ENCODE peak calls at places on chromosomes 12 and 14, in six cellular contexts. One of them, this sample, is unnamed.

GRCh38 chr14:100524933-100525243 is 62.3 kb downstream of the BEGAIN start:
- DNase-seq in H9: peak; percentile 57
- DNase-seq in ovary: peak; percentile 54
- DNase-seq in lower leg skin: peak; percentile 80
- DNase-seq in A549: peak; percentile 41
- DNase-seq in right atrium auricular region: peak; percentile 44
- DNase-seq in this sample: no peak

GRCh38 chr14:35400707-35401421 is 3.7 kb downstream of the NFKBIA start:
- DNase-seq in H9: no peak
- DNase-seq in ovary: no peak
- DNase-seq in lower leg skin: no peak
- DNase-seq in A549: no peak
- DNase-seq in right atrium auricular region: no peak
- DNase-seq in this sample: no peak

GRCh38 chr12:74426091-74426490 is 111.5 kb upstream of the ATXN7L3B start:
- DNase-seq in H9: no peak
- DNase-seq in ovary: no peak
- DNase-seq in lower leg skin: no peak
- DNase-seq in A549: no peak
- DNase-seq in right atrium auricular region: no peak
- DNase-seq in this sample: no peak

GRCh38 chr14:105045710-105046326 is 19.4 kb downstream of the GPR132 start:
- DNase-seq in H9: peak; percentile 89
- DNase-seq in ovary: peak; percentile 92
- DNase-seq in lower leg skin: peak; percentile 98
- DNase-seq in A549: peak; percentile 91
- DNase-seq in right atrium auricular region: peak; percentile 89
- DNase-seq in this sample: peak; percentile 97

GRCh38 chr14:96263347-96264199 is 7.6 kb downstream of the BDKRB1 start:
- DNase-seq in H9: no peak
- DNase-seq in ovary: no peak
- DNase-seq in lower leg skin: peak; percentile 72
- DNase-seq in A549: no peak
- DNase-seq in right atrium auricular region: no peak
- DNase-seq in this sample: no peak

GRCh38 chr12:27133022-27133590 is 50.7 kb upstream of the C12orf71 start:
- DNase-seq in H9: no peak
- DNase-seq in ovary: no peak
- DNase-seq in lower leg skin: no peak
- DNase-seq in A549: no peak
- DNase-seq in right atrium auricular region: no peak
- DNase-seq in this sample: no peak

GRCh38 chr12:47903927-47904646 is 707 bp downstream of the VDR start:
- DNase-seq in H9: peak; percentile 53
- DNase-seq in ovary: no peak
- DNase-seq in lower leg skin: peak; percentile 92
- DNase-seq in A549: peak; percentile 38
- DNase-seq in right atrium auricular region: peak; percentile 76
- DNase-seq in this sample: no peak

GRCh38 chr14:102695172-102695569 is 82.1 kb upstream of the TRAF3 start:
- DNase-seq in H9: no peak
- DNase-seq in ovary: no peak
- DNase-seq in lower leg skin: no peak
- DNase-seq in A549: no peak
- DNase-seq in right atrium auricular region: no peak
- DNase-seq in this sample: no peak

GRCh38 chr14:85596562-85596961 is 66.6 kb downstream of the FLRT2 start:
- DNase-seq in H9: no peak
- DNase-seq in ovary: no peak
- DNase-seq in lower leg skin: no peak
- DNase-seq in A549: no peak
- DNase-seq in right atrium auricular region: no peak
- DNase-seq in this sample: no peak

GRCh38 chr12:51593539-51593938 is 2.5 kb downstream of the SCN8A start:
- DNase-seq in H9: no peak
- DNase-seq in ovary: no peak
- DNase-seq in lower leg skin: no peak
- DNase-seq in A549: no peak
- DNase-seq in right atrium auricular region: no peak
- DNase-seq in this sample: no peak

GRCh38 chr14:72634910-72635647 is 258.8 kb downstream of the DPF3 start:
- DNase-seq in H9: no peak
- DNase-seq in ovary: no peak
- DNase-seq in lower leg skin: peak; percentile 14
- DNase-seq in A549: no peak
- DNase-seq in right atrium auricular region: no peak
- DNase-seq in this sample: peak; percentile 32

GRCh38 chr14:26595922-26596721 is 1.7 kb downstream of the NOVA1 start:
- DNase-seq in H9: no peak
- DNase-seq in ovary: no peak
- DNase-seq in lower leg skin: no peak
- DNase-seq in A549: no peak
- DNase-seq in right atrium auricular region: no peak
- DNase-seq in this sample: no peak

GRCh38 chr14:102317564-102318248 is 1.8 kb upstream of the ZNF839 start:
- DNase-seq in H9: no peak
- DNase-seq in ovary: no peak
- DNase-seq in lower leg skin: no peak
- DNase-seq in A549: no peak
- DNase-seq in right atrium auricular region: no peak
- DNase-seq in this sample: no peak

GRCh38 chr12:69161835-69162234 is 77.5 kb upstream of the CPSF6 start:
- DNase-seq in H9: no peak
- DNase-seq in ovary: no peak
- DNase-seq in lower leg skin: no peak
- DNase-seq in A549: no peak
- DNase-seq in right atrium auricular region: peak; percentile 2
- DNase-seq in this sample: no peak

GRCh38 chr12:94099191-94099983 is 49.0 kb upstream of the PLXNC1 start:
- DNase-seq in H9: no peak
- DNase-seq in ovary: no peak
- DNase-seq in lower leg skin: no peak
- DNase-seq in A549: no peak
- DNase-seq in right atrium auricular region: no peak
- DNase-seq in this sample: no peak

GRCh38 chr14:93173943-93174395 is 10.7 kb downstream of the MOAP1 start:
- DNase-seq in H9: no peak
- DNase-seq in ovary: no peak
- DNase-seq in lower leg skin: peak; percentile 83
- DNase-seq in A549: no peak
- DNase-seq in right atrium auricular region: no peak
- DNase-seq in this sample: no peak

GRCh38 chr14:100633406-100633805 is 46.2 kb upstream of the BEGAIN start:
- DNase-seq in H9: no peak
- DNase-seq in ovary: no peak
- DNase-seq in lower leg skin: no peak
- DNase-seq in A549: no peak
- DNase-seq in right atrium auricular region: no peak
- DNase-seq in this sample: no peak

GRCh38 chr12:89237763-89238162 is 114.5 kb downstream of the DUSP6 start:
- DNase-seq in H9: no peak
- DNase-seq in ovary: no peak
- DNase-seq in lower leg skin: no peak
- DNase-seq in A549: no peak
- DNase-seq in right atrium auricular region: no peak
- DNase-seq in this sample: no peak

GRCh38 chr12:57726151-57726883 is 12.2 kb downstream of the AGAP2 start:
- DNase-seq in H9: peak; percentile 93
- DNase-seq in ovary: peak; percentile 85
- DNase-seq in lower leg skin: peak; percentile 96
- DNase-seq in A549: peak; percentile 97
- DNase-seq in right atrium auricular region: peak; percentile 70
- DNase-seq in this sample: peak; percentile 95

GRCh38 chr12:109345428-109345827 is 2.3 kb upstream of the MYO1H start:
- DNase-seq in H9: no peak
- DNase-seq in ovary: no peak
- DNase-seq in lower leg skin: no peak
- DNase-seq in A549: no peak
- DNase-seq in right atrium auricular region: no peak
- DNase-seq in this sample: no peak

GRCh38 chr12:64810831-64811230 is 13.6 kb upstream of the TBC1D30 start:
- DNase-seq in H9: no peak
- DNase-seq in ovary: no peak
- DNase-seq in lower leg skin: no peak
- DNase-seq in A549: no peak
- DNase-seq in right atrium auricular region: no peak
- DNase-seq in this sample: no peak

GRCh38 chr12:6200266-6201198 is at the start of gene CD9:
- DNase-seq in H9: peak; percentile 82
- DNase-seq in ovary: no peak
- DNase-seq in lower leg skin: peak; percentile 96
- DNase-seq in A549: peak; percentile 76
- DNase-seq in right atrium auricular region: no peak
- DNase-seq in this sample: no peak
- TF ChIP-seq CTCF in H9: no peak
- TF ChIP-seq CTCF in ovary: no peak
- TF ChIP-seq CTCF in lower leg skin: no peak
- TF ChIP-seq CTCF in A549: no peak
- TF ChIP-seq CTCF in right atrium auricular region: no peak
- TF ChIP-seq CTCF in this sample: no peak

GRCh38 chr12:112823582-112824149 is 32.1 kb downstream of the RPH3A start:
- DNase-seq in H9: no peak
- DNase-seq in ovary: no peak
- DNase-seq in lower leg skin: no peak
- DNase-seq in A549: peak; percentile 29
- DNase-seq in right atrium auricular region: no peak
- DNase-seq in this sample: peak; percentile 32
- TF ChIP-seq CTCF in H9: peak; percentile 53
- TF ChIP-seq CTCF in ovary: no peak
- TF ChIP-seq CTCF in lower leg skin: no peak
- TF ChIP-seq CTCF in A549: no peak
- TF ChIP-seq CTCF in right atrium auricular region: no peak
- TF ChIP-seq CTCF in this sample: no peak

DNA sequence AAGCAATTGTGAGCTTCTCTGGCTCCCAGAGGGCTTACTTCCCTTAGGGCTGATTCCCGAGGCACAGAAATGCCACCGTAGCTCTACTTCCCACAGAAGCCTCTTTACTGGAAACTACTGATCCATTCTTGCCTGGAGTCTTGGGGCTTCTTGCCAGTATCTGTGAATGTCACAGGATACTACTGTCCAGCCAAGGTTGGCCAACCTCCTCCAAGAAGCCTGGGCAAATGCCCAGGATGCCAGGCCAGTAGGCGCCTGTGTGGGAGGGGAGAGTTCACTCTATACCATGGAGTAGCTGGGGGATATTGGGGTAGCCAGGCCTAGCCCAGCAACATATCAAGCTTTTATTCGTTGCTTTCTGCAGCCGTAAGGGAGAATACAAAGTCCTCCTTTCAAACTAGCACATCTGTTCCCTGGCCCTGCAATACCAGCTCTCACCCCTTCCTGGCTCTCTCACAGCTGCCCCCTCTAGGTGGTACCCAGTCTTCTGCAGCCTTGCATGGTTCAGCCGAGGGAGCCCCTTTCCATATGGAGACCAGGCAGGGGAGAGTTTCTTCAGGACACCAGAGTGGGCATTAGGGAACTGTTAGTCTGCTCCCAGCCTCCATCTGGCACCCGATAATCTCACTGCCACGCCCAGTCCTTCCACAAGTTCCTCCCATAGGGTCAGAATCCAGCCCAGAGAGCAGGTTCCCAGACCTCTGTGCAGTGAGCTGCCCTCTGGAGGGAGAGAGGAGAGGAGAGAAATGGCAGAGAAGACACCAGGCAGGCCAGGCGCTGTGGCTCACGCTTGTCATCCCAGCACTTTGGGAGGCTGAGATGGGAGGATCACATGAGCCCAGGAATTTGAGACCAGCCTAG is 24.3 kb upstream of the PLEK2 start:
- DNase-seq in H9: peak; percentile 62
- DNase-seq in ovary: no peak
- DNase-seq in lower leg skin: no peak
- DNase-seq in A549: no peak
- DNase-seq in right atrium auricular region: no peak
- DNase-seq in this sample: no peak
- TF ChIP-seq CTCF in H9: peak; percentile 50
- TF ChIP-seq CTCF in ovary: no peak
- TF ChIP-seq CTCF in lower leg skin: no peak
- TF ChIP-seq CTCF in A549: no peak
- TF ChIP-seq CTCF in right atrium auricular region: no peak
- TF ChIP-seq CTCF in this sample: no peak

GRCh38 chr12:14394317-14395058 is 29.0 kb downstream of the ATF7IP start:
- DNase-seq in H9: no peak
- DNase-seq in ovary: no peak
- DNase-seq in lower leg skin: no peak
- DNase-seq in A549: peak; percentile 57
- DNase-seq in right atrium auricular region: no peak
- DNase-seq in this sample: no peak
- TF ChIP-seq CTCF in H9: no peak
- TF ChIP-seq CTCF in ovary: peak; percentile 24
- TF ChIP-seq CTCF in lower leg skin: no peak
- TF ChIP-seq CTCF in A549: no peak
- TF ChIP-seq CTCF in right atrium auricular region: no peak
- TF ChIP-seq CTCF in this sample: peak; percentile 8

DNA sequence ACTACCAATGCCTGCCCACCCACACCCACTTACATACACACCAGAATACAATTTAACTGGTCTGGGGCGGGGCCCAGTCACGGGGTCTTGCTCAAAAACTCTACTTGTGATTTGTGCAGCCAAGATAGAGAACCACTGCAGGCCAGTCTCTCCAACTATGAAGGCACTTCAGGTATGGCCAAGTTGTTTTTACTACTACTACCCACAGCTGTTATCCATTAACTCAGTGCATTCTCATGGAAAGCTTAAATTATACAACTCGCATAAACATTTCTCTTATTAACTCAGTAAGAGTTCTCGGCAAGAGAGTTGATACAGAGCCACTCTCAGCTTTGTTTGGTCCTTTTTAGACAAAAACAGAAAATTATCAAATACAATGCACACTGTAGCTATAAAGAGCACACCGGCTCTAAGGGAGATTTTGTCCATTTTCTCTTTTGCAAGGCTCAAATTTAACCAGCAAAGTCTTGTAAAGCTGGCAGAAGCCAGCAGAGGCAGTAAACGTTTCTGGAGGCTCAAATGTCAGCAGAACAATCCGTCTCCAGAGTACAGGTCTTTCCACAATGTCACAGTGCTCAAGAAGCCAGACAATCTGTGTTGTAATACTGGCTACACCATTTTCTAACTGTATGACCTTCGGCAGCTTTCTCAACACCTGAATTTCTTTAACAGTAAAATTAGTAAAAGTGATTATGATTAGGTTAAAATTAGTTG is 85.9 kb downstream of the PTGER2 start:
- DNase-seq in H9: no peak
- DNase-seq in ovary: no peak
- DNase-seq in lower leg skin: no peak
- DNase-seq in A549: no peak
- DNase-seq in right atrium auricular region: no peak
- DNase-seq in this sample: no peak
- TF ChIP-seq CTCF in H9: peak; percentile 29
- TF ChIP-seq CTCF in ovary: no peak
- TF ChIP-seq CTCF in lower leg skin: no peak
- TF ChIP-seq CTCF in A549: no peak
- TF ChIP-seq CTCF in right atrium auricular region: no peak
- TF ChIP-seq CTCF in this sample: peak; percentile 50

This sample was measured in osteocyte.